ENCODE peak calls at places on chromosome 13, in four cellular contexts. H is substantia nigra, C is coronary artery, Y is RPMI7951. X is an unnamed sample.

GRCh38 chr13:112246731-112247470 is 129.3 kb upstream of the SPACA7 start:
- DNase-seq in H (no peak), C (no peak), Y (no peak), X (no peak)

GRCh38 chr13:40116008-40116407 is 460.5 kb downstream of the COG6 start:
- DNase-seq in H (no peak), C (no peak), Y (peak; percentile 80), X (no peak)

GRCh38 chr13:25455146-25455545 is 83.4 kb downstream of the ATP8A2 start:
- DNase-seq in H (no peak), C (no peak), Y (no peak), X (peak; percentile 72)

GRCh38 chr13:80361883-80362327 is 21.0 kb upstream of the SPRY2 start:
- DNase-seq in H (no peak), C (no peak), Y (peak; percentile 51), X (peak; percentile 15)

GRCh38 chr13:35914662-35915061 is 216.5 kb downstream of the DCLK1 start:
- DNase-seq in H (no peak), C (no peak), Y (no peak), X (no peak)

GRCh38 chr13:114067886-114068722 is 64.3 kb downstream of the RASA3 start:
- DNase-seq in H (no peak), C (no peak), Y (no peak), X (no peak)

GRCh38 chr13:111549464-111549863 is 229.0 kb downstream of the TEX29 start:
- DNase-seq in H (no peak), C (peak; percentile 21), Y (no peak), X (no peak)

GRCh38 chr13:113113846-113114271 is 8.3 kb downstream of the F7 start:
- DNase-seq in H (no peak), C (peak; percentile 41), Y (no peak), X (no peak)

GRCh38 chr13:114249062-114249461 is 14.4 kb downstream of the CDC16 start:
- DNase-seq in H (no peak), C (no peak), Y (no peak), X (no peak)